ENCODE peak calls at places on chromosome 16, in nine cellular contexts. S, O, N, L, H, E, T, V and P are unnamed samples.

GRCh38 chr16:27951752-27952151 is 111.8 kb downstream of the GSG1L start:
- DNase-seq in S (no peak), O (no peak), N (no peak), L (no peak), H (no peak), E (no peak), T (no peak), V (peak), P (no peak)

GRCh38 chr16:70808371-70808770 is 7.4 kb upstream of the VAC14 start:
- DNase-seq in S (no peak), O (no peak), N (no peak), L (no peak), H (no peak), E (no peak), T (no peak), V (no peak), P (no peak)

GRCh38 chr16:46759309-46759708 is 11.2 kb upstream of the MYLK3 start:
- DNase-seq in S (no peak), O (no peak), N (no peak), L (no peak), H (no peak), E (no peak), T (no peak), V (no peak), P (no peak)

GRCh38 chr16:4496305-4496704 is 20.1 kb downstream of the HMOX2 start:
- DNase-seq in S (no peak), O (no peak), N (no peak), L (no peak), H (no peak), E (peak), T (peak), V (peak), P (no peak)

GRCh38 chr16:67547423-67548264 is 14.7 kb upstream of the CTCF start:
- DNase-seq in S (no peak), O (no peak), N (no peak), L (no peak), H (peak), E (no peak), T (no peak), V (no peak), P (no peak)

GRCh38 chr16:85583491-85584181 is 29.5 kb upstream of the GSE1 start:
- DNase-seq in S (peak), O (peak), N (no peak), L (no peak), H (no peak), E (peak), T (peak), V (peak), P (no peak)

GRCh38 chr16:12231666-12232065 is 255.1 kb downstream of the SNX29 start:
- DNase-seq in S (no peak), O (peak), N (no peak), L (no peak), H (no peak), E (peak), T (peak), V (no peak), P (peak)

GRCh38 chr16:66959645-66960177 is 1.4 kb upstream of the CES3 start:
- DNase-seq in S (no peak), O (no peak), N (no peak), L (no peak), H (no peak), E (no peak), T (no peak), V (no peak), P (no peak)

GRCh38 chr16:83215417-83216001 is 588.7 kb downstream of the CDH13 start:
- DNase-seq in S (peak), O (peak), N (no peak), L (no peak), H (peak), E (peak), T (no peak), V (peak), P (peak)

GRCh38 chr16:85644093-85644712 is 31.1 kb downstream of the GSE1 start:
- DNase-seq in S (no peak), O (no peak), N (no peak), L (no peak), H (no peak), E (no peak), T (no peak), V (no peak), P (no peak)

GRCh38 chr16:30376508-30376907 is 1.9 kb downstream of the MYL11 start:
- DNase-seq in S (no peak), O (no peak), N (no peak), L (no peak), H (peak), E (no peak), T (no peak), V (no peak), P (no peak)

GRCh38 chr16:54936086-54936978 is 5.7 kb downstream of the IRX5 start:
- DNase-seq in S (no peak), O (no peak), N (peak), L (no peak), H (no peak), E (no peak), T (peak), V (peak), P (no peak)

GRCh38 chr16:12899529-12900168 is 1.7 kb upstream of the SHISA9 start:
- DNase-seq in S (no peak), O (no peak), N (no peak), L (no peak), H (no peak), E (no peak), T (no peak), V (peak), P (no peak)

GRCh38 chr16:11797957-11798299 is 870 bp upstream of the ZC3H7A start:
- DNase-seq in S (no peak), O (no peak), N (no peak), L (no peak), H (no peak), E (no peak), T (no peak), V (no peak), P (no peak)

GRCh38 chr16:85916141-85916890 is 17.4 kb downstream of the IRF8 start:
- DNase-seq in S (no peak), O (no peak), N (peak), L (no peak), H (peak), E (no peak), T (no peak), V (no peak), P (no peak)

GRCh38 chr16:11836653-11837244 is 14.6 kb downstream of the RSL1D1 start:
- DNase-seq in S (no peak), O (no peak), N (no peak), L (no peak), H (no peak), E (peak), T (peak), V (peak), P (peak)

GRCh38 chr16:14289692-14290340 is 218.7 kb downstream of the MRTFB start:
- DNase-seq in S (peak), O (no peak), N (no peak), L (no peak), H (no peak), E (no peak), T (no peak), V (peak), P (no peak)

GRCh38 chr16:47230296-47230695 is 86.6 kb upstream of the NETO2 start:
- DNase-seq in S (no peak), O (no peak), N (no peak), L (no peak), H (no peak), E (no peak), T (no peak), V (no peak), P (no peak)

GRCh38 chr16:14309906-14310305 is 238.8 kb downstream of the MRTFB start:
- DNase-seq in S (peak), O (no peak), N (no peak), L (no peak), H (peak), E (no peak), T (peak), V (peak), P (no peak)

GRCh38 chr16:28867241-28867640 is 3.6 kb downstream of the SH2B1 start:
- DNase-seq in S (no peak), O (no peak), N (no peak), L (no peak), H (no peak), E (no peak), T (no peak), V (no peak), P (no peak)

GRCh38 chr16:11682655-11683096 is 14.4 kb downstream of the SNN start:
- DNase-seq in S (no peak), O (peak), N (no peak), L (no peak), H (no peak), E (peak), T (peak), V (peak), P (peak)

GRCh38 chr16:75028544-75028943 is 29.7 kb downstream of the ZNRF1 start:
- DNase-seq in S (no peak), O (no peak), N (no peak), L (no peak), H (no peak), E (no peak), T (no peak), V (no peak), P (no peak)

GRCh38 chr16:70638814-70639792 is 7.3 kb upstream of the IL34 start:
- DNase-seq in S (no peak), O (peak), N (no peak), L (no peak), H (no peak), E (peak), T (peak), V (peak), P (no peak)

GRCh38 chr16:2040450-2041105 is 7.1 kb downstream of the NTHL1 start:
- DNase-seq in S (no peak), O (no peak), N (no peak), L (no peak), H (no peak), E (no peak), T (no peak), V (no peak), P (no peak)

GRCh38 chr16:52545157-52545543 is 1.8 kb downstream of the TOX3 start:
- DNase-seq in S (no peak), O (no peak), N (no peak), L (no peak), H (no peak), E (no peak), T (no peak), V (no peak), P (no peak)

GRCh38 chr16:4328580-4329353 is 12.9 kb downstream of the GLIS2 start:
- DNase-seq in S (no peak), O (no peak), N (no peak), L (no peak), H (no peak), E (peak), T (no peak), V (no peak), P (no peak)

GRCh38 chr16:73199214-73199613 is 151.3 kb upstream of the ZFHX3 start:
- DNase-seq in S (no peak), O (no peak), N (no peak), L (no peak), H (no peak), E (no peak), T (no peak), V (no peak), P (no peak)

GRCh38 chr16:3458278-3458851 is 14.9 kb downstream of the NAA60 start:
- DNase-seq in S (no peak), O (no peak), N (no peak), L (no peak), H (peak), E (peak), T (no peak), V (peak), P (no peak)

GRCh38 chr16:1145383-1146100 is 7.4 kb upstream of the CACNA1H start:
- DNase-seq in S (no peak), O (no peak), N (no peak), L (no peak), H (no peak), E (no peak), T (no peak), V (no peak), P (no peak)

GRCh38 chr16:74480150-74481029 is 59.1 kb upstream of the CLEC18B start:
- DNase-seq in S (no peak), O (no peak), N (peak), L (no peak), H (no peak), E (peak), T (peak), V (peak), P (no peak)

GRCh38 chr16:83624436-83625120 is 183.2 kb upstream of the HSBP1 start:
- DNase-seq in S (no peak), O (no peak), N (no peak), L (no peak), H (no peak), E (no peak), T (no peak), V (no peak), P (no peak)

GRCh38 chr16:11405331-11406176 is 60.3 kb downstream of the RMI2 start:
- DNase-seq in S (peak), O (no peak), N (no peak), L (no peak), H (peak), E (peak), T (no peak), V (peak), P (no peak)

GRCh38 chr16:62883526-62883925 is 847.3 kb upstream of the CDH8 start:
- DNase-seq in S (no peak), O (no peak), N (no peak), L (no peak), H (no peak), E (no peak), T (no peak), V (no peak), P (no peak)

GRCh38 chr16:21584817-21585216 is 14.6 kb upstream of the METTL9 start:
- DNase-seq in S (no peak), O (no peak), N (no peak), L (no peak), H (no peak), E (no peak), T (no peak), V (no peak), P (no peak)